ENCODE peak calls at places on chromosomes 1 and 21, in seven cellular contexts. C, E, Q, B, O, U and Z are unnamed samples. For H3K4me1 and H3K36me3, the result is how much of the 10 kb centered on the place peaks cover.

GRCh38 chr1:97920275-97920831 is 481 bp downstream of the DPYD start:
- DNase-seq in O (peak), Q (no peak), B (no peak), E (no peak), U (no peak), C (no peak), Z (no peak)

GRCh38 chr21:14766241-14766640 is 220.1 kb upstream of the SAMSN1 start:
- DNase-seq in U (peak), Q (no peak), C (no peak), O (peak), E (no peak), B (no peak), Z (no peak)

GRCh38 chr1:77513839-77514763 is 168.4 kb downstream of the ZZZ3 start:
- DNase-seq in B (no peak), E (no peak), U (no peak), Q (peak), C (no peak), O (peak), Z (peak)

GRCh38 chr1:89363638-89364536 is at the start of gene GBP6:
- DNase-seq in Q (no peak), U (no peak), B (no peak), E (no peak), O (peak), C (no peak), Z (no peak)

GRCh38 chr1:38885092-38885491 is 3.7 kb upstream of the GJA9 start:
- DNase-seq in C (no peak), U (no peak), O (no peak), B (no peak), E (no peak), Q (no peak), Z (no peak)

GRCh38 chr1:34188418-34188817 is 11.7 kb downstream of the C1orf94 start:
- DNase-seq in Q (no peak), C (peak), O (peak), E (no peak), U (no peak), B (no peak), Z (no peak)

GRCh38 chr1:119141020-119141424 is 569 bp upstream of the WARS2 start:
- DNase-seq in U (no peak), E (no peak), B (peak), Q (peak), C (peak), O (peak), Z (peak)

GRCh38 chr1:206455681-206456344 is 14.5 kb upstream of the IKBKE start:
- DNase-seq in O (no peak), E (no peak), Q (peak), C (no peak), B (no peak), U (no peak), Z (no peak)

GRCh38 chr21:21188513-21189188 is 190.4 kb downstream of the NCAM2 start:
- DNase-seq in B (no peak), Q (no peak), O (no peak), C (no peak), E (no peak), U (no peak), Z (no peak)

GRCh38 chr1:35264861-35265260 is 3.6 kb upstream of the ZMYM4 start:
- DNase-seq in B (no peak), E (no peak), U (no peak), Q (no peak), C (no peak), O (peak), Z (peak)

GRCh38 chr21:44930543-44930981 is 9.3 kb upstream of the SLX9 start:
- DNase-seq in Q (no peak), U (no peak), B (no peak), O (no peak), C (no peak), E (peak), Z (peak)

GRCh38 chr1:110235839-110236682 is 25.9 kb downstream of the KCNC4 start:
- DNase-seq in O (no peak), Q (no peak), B (no peak), U (peak), E (no peak), C (no peak), Z (peak)

GRCh38 chr1:227362039-227362438 is 43.7 kb upstream of the CDC42BPA start:
- DNase-seq in Q (no peak), E (no peak), O (no peak), C (no peak), U (no peak), B (no peak), Z (peak)

GRCh38 chr1:143625886-143626285 is 345.9 kb downstream of the FAM72C start:
- DNase-seq in B (no peak), C (no peak), O (no peak), E (no peak), U (no peak), Q (no peak), Z (no peak)

GRCh38 chr21:20592482-20592881 is 405.7 kb upstream of the NCAM2 start:
- DNase-seq in E (no peak), B (no peak), C (no peak), Q (no peak), U (no peak), O (no peak), Z (no peak)

GRCh38 chr1:111577814-111578213 is 41.8 kb upstream of the RAP1A start:
- DNase-seq in B (no peak), O (no peak), C (no peak), Q (no peak), U (no peak), E (no peak), Z (no peak)

GRCh38 chr1:94582578-94582977 is 41.0 kb upstream of the F3 start:
- DNase-seq in C (no peak), O (no peak), Q (no peak), B (no peak), E (no peak), U (no peak), Z (no peak)

GRCh38 chr1:59692591-59692990 is 122.2 kb upstream of the HOOK1 start:
- DNase-seq in Q (no peak), E (no peak), U (no peak), O (no peak), C (no peak), B (no peak), Z (peak)

GRCh38 chr21:27152996-27153395 is 186.1 kb upstream of the ADAMTS5 start:
- DNase-seq in O (no peak), E (no peak), C (no peak), U (no peak), Q (no peak), B (no peak), Z (no peak)

GRCh38 chr1:232629250-232630046 is 485 bp downstream of the SIPA1L2 start:
- DNase-seq in Q (no peak), O (peak), E (no peak), U (no peak), C (peak), B (peak), Z (peak)

GRCh38 chr1:115067460-115067859 is 21.8 kb downstream of the TSPAN2 start:
- DNase-seq in U (no peak), E (no peak), O (no peak), B (no peak), C (peak), Q (no peak), Z (peak)

GRCh38 chr1:178926046-178926445 is 55.2 kb upstream of the ANGPTL1 start:
- DNase-seq in B (no peak), E (no peak), Q (no peak), C (no peak), O (no peak), U (no peak), Z (no peak)

GRCh38 chr21:43805275-43805800 is 16.0 kb downstream of the RRP1 start:
- DNase-seq in U (no peak), O (no peak), C (no peak), Q (no peak), B (no peak), E (no peak), Z (no peak)

GRCh38 chr1:54165146-54165545 is 12.3 kb upstream of the CDCP2 start:
- DNase-seq in O (peak), U (no peak), E (no peak), Q (no peak), C (no peak), B (no peak), Z (no peak)

GRCh38 chr1:48610628-48611542 is 138.9 kb upstream of the SPATA6 start:
- DNase-seq in Q (no peak), B (peak), C (peak), U (no peak), O (no peak), E (no peak), Z (no peak)

GRCh38 chr1:48493970-48494769 is 22.2 kb upstream of the SPATA6 start:
- DNase-seq in E (no peak), O (peak), Q (no peak), B (no peak), C (peak), U (no peak), Z (peak)

GRCh38 chr1:27360159-27361043 is 6.4 kb downstream of the MAP3K6 start:
- DNase-seq in B (no peak), U (no peak), E (peak), O (peak), C (no peak), Q (no peak), Z (no peak)

GRCh38 chr1:152519876-152520275 is 5.6 kb downstream of the CRCT1 start:
- DNase-seq in U (no peak), E (no peak), O (no peak), C (no peak), Q (no peak), B (no peak), Z (no peak)

GRCh38 chr1:40508375-40509341 is at the start of gene EXO5:
- DNase-seq in E (peak), C (peak), B (peak), U (no peak), Q (peak), O (peak), Z (peak)

GRCh38 chr1:42962641-42963377 is 4.1 kb upstream of the SLC2A1 start:
- DNase-seq in O (peak), U (no peak), C (peak), Q (no peak), B (peak), E (no peak), Z (no peak)

GRCh38 chr1:223531742-223532341 is 133.7 kb downstream of the CAPN8 start:
- DNase-seq in O (peak), C (no peak), Q (peak), B (no peak), U (peak), E (peak), Z (peak)

GRCh38 chr1:40711465-40712404 is 20.2 kb downstream of the NFYC start:
- DNase-seq in U (no peak), C (no peak), O (no peak), Q (no peak), E (no peak), B (no peak), Z (peak)

GRCh38 chr1:205312866-205313680 is 8.5 kb downstream of the NUAK2 start:
- DNase-seq in B (no peak), E (no peak), O (no peak), Q (no peak), U (no peak), C (no peak), Z (peak)

GRCh38 chr1:33943978-33944377 is 80.1 kb downstream of the HMGB4 start:
- DNase-seq in E (no peak), Q (no peak), U (no peak), C (peak), O (no peak), B (no peak), Z (peak)

GRCh38 chr1:19066248-19066873 is 109.9 kb upstream of the IFFO2 start:
- DNase-seq in O (no peak), B (no peak), Q (no peak), C (no peak), U (no peak), E (no peak), Z (peak)

GRCh38 chr1:11499825-11500331 is 20.9 kb downstream of the DISP3 start:
- DNase-seq in B (no peak), U (no peak), C (peak), E (no peak), O (peak), Q (peak), Z (no peak)

GRCh38 chr1:154329551-154330131 is 4.3 kb downstream of the ATP8B2 start:
- DNase-seq in U (no peak), C (no peak), O (peak), B (no peak), Q (no peak), E (no peak), Z (peak)

GRCh38 chr1:200405273-200405672 is 4.6 kb downstream of the ZNF281 start:
- DNase-seq in B (no peak), E (no peak), U (no peak), Q (no peak), C (no peak), O (no peak), Z (no peak)
- H3K4me1 ChIP-seq in B (under half), E (under half), U (under half), Q (under half), C (half or more), O (half or more), Z (half or more)

GRCh38 chr1:92989253-92989652 is 28.0 kb upstream of the DIPK1A start:
- DNase-seq in O (no peak), C (no peak), E (no peak), U (no peak), B (no peak), Q (no peak), Z (no peak)
- H3K36me3 ChIP-seq in O (under half), C (under half), E (under half), U (under half), B (under half), Q (under half), Z (under half)

DNA sequence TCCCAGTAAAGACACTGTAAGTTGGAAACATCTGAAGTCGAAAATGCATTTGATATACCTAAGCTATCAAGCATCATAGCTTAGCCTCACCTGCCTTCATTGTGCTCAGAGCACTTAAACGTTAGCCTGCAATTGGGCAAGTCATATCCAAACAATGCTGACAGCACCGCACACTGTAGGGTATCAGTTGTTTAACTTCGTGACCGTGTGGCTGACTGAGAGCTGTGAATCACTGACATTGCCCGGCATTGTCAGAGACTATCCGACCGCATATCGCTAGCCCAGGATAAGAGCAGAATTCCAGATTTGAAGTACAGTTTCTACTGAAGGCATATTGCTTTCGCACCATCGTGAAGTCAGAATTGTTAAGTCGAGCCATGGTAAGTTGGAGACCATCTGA is 41.5 kb downstream of the GALNT2 start:
- DNase-seq in E (no peak), C (peak), O (no peak), B (no peak), U (no peak), Q (no peak), Z (no peak)
- H3K4me1 ChIP-seq in E (under half), C (half or more), O (half or more), B (under half), U (under half), Q (under half), Z (half or more)

GRCh38 chr21:34826818-34827217 is 158.0 kb downstream of the CLIC6 start:
- DNase-seq in O (no peak), E (no peak), U (no peak), Q (no peak), B (no peak), C (no peak), Z (no peak)
- H3K36me3 ChIP-seq in O (under half), E (under half), U (under half), Q (under half), B (under half), C (under half), Z (half or more)

GRCh38 chr21:39317134-39318090 is 4.0 kb upstream of the BRWD1 start:
- DNase-seq in Q (no peak), U (no peak), B (no peak), E (no peak), C (no peak), O (no peak), Z (peak)

GRCh38 chr21:39319814-39320332 is 6.4 kb upstream of the BRWD1 start:
- DNase-seq in B (peak), Q (no peak), C (no peak), U (no peak), E (no peak), O (no peak), Z (no peak)

GRCh38 chr21:39319251-39319756 is 5.9 kb upstream of the BRWD1 start:
- DNase-seq in C (peak), Q (no peak), U (no peak), O (no peak), E (no peak), B (peak), Z (peak)

GRCh38 chr21:39318091-39318959 is 4.9 kb upstream of the BRWD1 start:
- DNase-seq in O (no peak), B (no peak), E (no peak), U (no peak), C (no peak), Q (no peak), Z (no peak)

GRCh38 chr21:39321424-39321823 is 8.0 kb upstream of the BRWD1 start:
- DNase-seq in O (no peak), U (no peak), B (no peak), C (no peak), Q (no peak), E (no peak), Z (no peak)
- H3K4me1 ChIP-seq in O (under half), U (under half), B (under half), C (under half), Q (under half), E (under half), Z (under half)

GRCh38 chr1:220182081-220182480 is 88.1 kb downstream of the IARS2 start:
- DNase-seq in C (no peak), O (no peak), B (no peak), U (no peak), Q (no peak), E (no peak), Z (peak)

GRCh38 chr1:220186752-220187151 is 85.5 kb downstream of the RAB3GAP2 start:
- DNase-seq in C (no peak), O (no peak), B (no peak), Q (no peak), U (no peak), E (no peak), Z (peak)

GRCh38 chr1:220182656-220183055 is 88.7 kb downstream of the IARS2 start:
- DNase-seq in E (no peak), C (no peak), O (no peak), B (no peak), U (no peak), Q (no peak), Z (peak)

GRCh38 chr1:220189750-220190347 is 82.4 kb downstream of the RAB3GAP2 start:
- DNase-seq in Q (no peak), U (peak), O (no peak), C (no peak), B (no peak), E (no peak), Z (peak)

GRCh38 chr1:220184503-220184902 is 87.8 kb downstream of the RAB3GAP2 start:
- DNase-seq in C (no peak), U (no peak), O (no peak), E (no peak), Q (no peak), B (no peak), Z (peak)
- H3K36me3 ChIP-seq in C (under half), U (under half), O (under half), E (under half), Q (half or more), B (under half), Z (half or more)